ENCODE peak calls at places on chromosome 20, in nine cellular contexts. D is DMS79; R is body of pancreas; B is activated CD4-positive, alpha-beta T cell treated with anti-CD3 and anti-CD28 coated beads for 24 hours; M is kidney tubule cell; F is Daoy; H is NCI-H510A treated with DMSO at 0.1 percent for 48 hours; Z is HS-5; O is NAMALWA. L is an unnamed sample.

GRCh38 chr20:1456300-1456699 is 10.3 kb downstream of the NSFL1C start:
- DNase-seq in D (no peak), R (no peak), B (no peak), M (peak; percentile 41), F (no peak), H (no peak), Z (no peak), O (no peak), L (no peak)

GRCh38 chr20:37567671-37568588 is 40.3 kb upstream of the BLCAP start:
- DNase-seq in D (peak; percentile 28), R (no peak), B (no peak), M (no peak), F (peak; percentile 12), H (peak; percentile 20), Z (no peak), O (no peak), L (no peak)

GRCh38 chr20:56433880-56434255 is 21.8 kb downstream of the CASS4 start:
- DNase-seq in D (no peak), R (no peak), B (no peak), M (no peak), F (peak; percentile 23), H (no peak), Z (no peak), O (no peak), L (no peak)

GRCh38 chr20:50172347-50173013 is 18.1 kb upstream of the CEBPB start:
- DNase-seq in D (peak; percentile 44), R (peak; percentile 91), B (no peak), M (peak; percentile 85), F (peak; percentile 58), H (peak; percentile 83), Z (peak; percentile 83), O (no peak), L (no peak)

GRCh38 chr20:58096880-58097813 is 131.3 kb downstream of the ANKRD60 start:
- DNase-seq in D (no peak), R (no peak), B (no peak), M (no peak), F (no peak), H (no peak), Z (no peak), O (no peak), L (no peak)

GRCh38 chr20:5470943-5471342 is 154.2 kb upstream of the PROKR2 start:
- DNase-seq in D (no peak), R (no peak), B (no peak), M (no peak), F (no peak), H (no peak), Z (no peak), O (no peak), L (no peak)

GRCh38 chr20:49775229-49775693 is 37.4 kb upstream of the SLC9A8 start:
- DNase-seq in D (no peak), R (peak; percentile 90), B (no peak), M (peak; percentile 98), F (peak; percentile 74), H (peak; percentile 74), Z (peak; percentile 98), O (no peak), L (peak; percentile 44)

GRCh38 chr20:19876828-19877227 is 118.8 kb downstream of the RIN2 start:
- DNase-seq in D (no peak), R (no peak), B (no peak), M (no peak), F (no peak), H (no peak), Z (no peak), O (no peak), L (no peak)

GRCh38 chr20:24657878-24658620 is 188.6 kb downstream of the SYNDIG1 start:
- DNase-seq in D (no peak), R (no peak), B (no peak), M (no peak), F (peak; percentile 20), H (no peak), Z (no peak), O (no peak), L (no peak)

GRCh38 chr20:40980828-40981310 is 47.8 kb upstream of the TOP1 start:
- DNase-seq in D (no peak), R (no peak), B (no peak), M (no peak), F (no peak), H (no peak), Z (no peak), O (no peak), L (no peak)

GRCh38 chr20:5504061-5504739 is 187.4 kb upstream of the PROKR2 start:
- DNase-seq in D (peak; percentile 4), R (peak; percentile 48), B (no peak), M (peak; percentile 9), F (peak; percentile 58), H (peak; percentile 34), Z (no peak), O (peak; percentile 26), L (no peak)

GRCh38 chr20:44736170-44737021 is 9.3 kb upstream of the KCNK15 start:
- DNase-seq in D (no peak), R (peak; percentile 77), B (no peak), M (peak; percentile 54), F (peak; percentile 49), H (peak; percentile 11), Z (peak; percentile 64), O (peak; percentile 92), L (no peak)